ENCODE peak calls at places on chromosomes 16 and 17, in five cellular contexts. D is AG10803; Z is bronchial epithelial cell; T is CD8-positive, alpha-beta T cell; U is MCF 10A. G is an unnamed sample.

GRCh38 chr17:60161598-60162330 is 12.0 kb downstream of the CA4 start:
- DNase-seq in D (no peak), Z (no peak), T (no peak), U (no peak), G (no peak)

GRCh38 chr16:2835638-2836493 is 5.8 kb downstream of the ZG16B start:
- DNase-seq in D (peak; percentile 100), Z (peak; percentile 97), T (no peak), U (peak; percentile 97), G (no peak)

GRCh38 chr16:8675183-8676159 is 1.1 kb downstream of the ABAT start:
- DNase-seq in D (no peak), Z (peak; percentile 5), T (peak; percentile 54), U (no peak), G (no peak)

GRCh38 chr16:67543582-67543981 is 15.0 kb downstream of the RIPOR1 start:
- DNase-seq in D (no peak), Z (no peak), T (no peak), U (no peak), G (no peak)

GRCh38 chr16:79278506-79278905 is 322.0 kb downstream of the MAF start:
- DNase-seq in D (no peak), Z (no peak), T (peak; percentile 47), U (no peak), G (no peak)

GRCh38 chr16:47359478-47359877 is 101.4 kb downstream of the ITFG1 start:
- DNase-seq in D (no peak), Z (no peak), T (no peak), U (peak; percentile 3), G (no peak)

GRCh38 chr16:21625026-21625425 is 25.6 kb downstream of the METTL9 start:
- DNase-seq in D (no peak), Z (no peak), T (no peak), U (no peak), G (no peak)

GRCh38 chr16:47299587-47299986 is 155.8 kb upstream of the NETO2 start:
- DNase-seq in D (no peak), Z (no peak), T (no peak), U (no peak), G (no peak)

GRCh38 chr16:73126453-73126853 is 78.5 kb upstream of the ZFHX3 start:
- DNase-seq in D (peak; percentile 88), Z (peak; percentile 72), T (no peak), U (peak; percentile 93), G (no peak)

GRCh38 chr16:27366687-27367462 is 35.1 kb upstream of the IL21R start:
- DNase-seq in D (no peak), Z (peak; percentile 12), T (no peak), U (no peak), G (no peak)

GRCh38 chr16:80197790-80198201 is 343.0 kb upstream of the DYNLRB2 start:
- DNase-seq in D (peak; percentile 91), Z (peak; percentile 98), T (no peak), U (peak; percentile 84), G (no peak)

GRCh38 chr17:80970762-80971703 is 20.6 kb upstream of the CHMP6 start:
- DNase-seq in D (no peak), Z (no peak), T (no peak), U (no peak), G (no peak)

GRCh38 chr16:69143116-69143515 is 10.7 kb downstream of the UTP4 start:
- DNase-seq in D (no peak), Z (no peak), T (no peak), U (no peak), G (no peak)

GRCh38 chr17:64781394-64781793 is 119.3 kb upstream of the SMURF2 start:
- DNase-seq in D (no peak), Z (peak; percentile 29), T (peak; percentile 51), U (peak; percentile 37), G (no peak)

GRCh38 chr17:4074831-4075495 is 67.9 kb downstream of the ZZEF1 start:
- DNase-seq in D (peak; percentile 36), Z (peak; percentile 54), T (no peak), U (peak; percentile 71), G (no peak)

GRCh38 chr17:19583871-19584270 is 50.2 kb downstream of the SLC47A1 start:
- DNase-seq in D (no peak), Z (no peak), T (no peak), U (no peak), G (no peak)

GRCh38 chr16:19114359-19115147 is 789 bp downstream of the ITPRIPL2 start:
- DNase-seq in D (peak; percentile 61), Z (peak; percentile 15), T (no peak), U (peak; percentile 65), G (peak; percentile 85)

GRCh38 chr17:1966274-1967086 is 58.7 kb downstream of the RTN4RL1 start:
- DNase-seq in D (peak; percentile 15), Z (no peak), T (no peak), U (no peak), G (no peak)

GRCh38 chr16:85642762-85643281 is 29.7 kb downstream of the GSE1 start:
- DNase-seq in D (no peak), Z (no peak), T (no peak), U (no peak), G (no peak)

GRCh38 chr16:67161595-67162058 is 1.9 kb downstream of the FBXL8 start:
- DNase-seq in D (no peak), Z (no peak), T (no peak), U (no peak), G (no peak)

GRCh38 chr16:25996052-25996451 is 304.3 kb downstream of the HS3ST4 start:
- DNase-seq in D (no peak), Z (no peak), T (no peak), U (no peak), G (no peak)

GRCh38 chr16:19926449-19927390 is 42.1 kb upstream of the GPRC5B start:
- DNase-seq in D (peak; percentile 56), Z (peak; percentile 44), T (no peak), U (peak; percentile 52), G (peak; percentile 30)

GRCh38 chr16:49556252-49557069 is 182.9 kb downstream of the C16orf78 start:
- DNase-seq in D (peak; percentile 7), Z (peak; percentile 4), T (no peak), U (no peak), G (no peak)

GRCh38 chr16:88491560-88492310 is 38.7 kb downstream of the ZFPM1 start:
- DNase-seq in D (no peak), Z (no peak), T (no peak), U (no peak), G (no peak)

GRCh38 chr17:8075574-8076342 is 11.8 kb downstream of the ALOX12B start:
- DNase-seq in D (no peak), Z (no peak), T (no peak), U (no peak), G (no peak)

GRCh38 chr17:73813201-73813600 is 169.0 kb upstream of the SDK2 start:
- DNase-seq in D (no peak), Z (no peak), T (no peak), U (no peak), G (no peak)

GRCh38 chr17:63676540-63676933 is 23.4 kb downstream of the LIMD2 start:
- DNase-seq in D (no peak), Z (no peak), T (no peak), U (no peak), G (no peak)

DNA sequence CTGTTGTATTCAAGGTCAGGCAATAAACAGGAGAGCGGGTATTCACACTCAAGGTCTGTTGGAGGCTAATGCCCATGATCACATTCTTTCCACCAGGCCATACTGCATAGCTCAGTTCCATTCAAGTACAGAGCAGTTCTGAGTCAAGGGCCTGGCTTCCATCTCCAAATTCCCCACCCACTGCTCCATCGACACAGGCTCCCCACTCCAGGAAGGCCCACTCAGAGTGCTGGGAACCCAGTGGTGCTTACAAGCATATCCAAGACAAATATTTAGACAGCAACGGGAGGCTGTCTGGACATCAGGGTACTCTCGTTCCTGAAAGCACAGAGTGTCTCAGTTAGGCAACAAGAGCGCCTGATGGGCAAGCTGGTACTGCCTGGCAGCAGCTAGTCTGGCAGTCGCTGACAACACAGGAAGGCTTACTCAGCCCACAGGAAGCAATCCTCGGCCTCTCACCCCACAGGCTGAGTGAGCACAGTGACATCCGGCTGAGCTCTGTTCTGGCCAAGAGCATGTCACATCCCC is 40.9 kb downstream of the RFFL start:
- DNase-seq in D (peak; percentile 78), Z (peak; percentile 90), T (peak; percentile 74), U (peak; percentile 79), G (peak; percentile 93)
- TF ChIP-seq CTCF in D (peak; percentile 27), Z (no peak), T (no peak), U (no peak), G (peak; percentile 53)

GRCh38 chr17:77606865-77607210 is 351.7 kb upstream of the TNRC6C start:
- DNase-seq in D (no peak), Z (no peak), T (no peak), U (no peak), G (no peak)
- TF ChIP-seq CTCF in D (peak; percentile 17), Z (no peak), T (no peak), U (no peak), G (peak; percentile 12)

GRCh38 chr16:30972872-30973271 is 12.1 kb upstream of the HSD3B7 start:
- DNase-seq in D (no peak), Z (no peak), T (no peak), U (no peak), G (no peak)
- TF ChIP-seq CTCF in D (peak; percentile 12), Z (no peak), T (no peak), U (no peak), G (peak; percentile 21)

GRCh38 chr17:44081681-44082080 is 11.1 kb downstream of the G6PC3 start:
- DNase-seq in D (peak; percentile 66), Z (no peak), T (no peak), U (no peak), G (no peak)

GRCh38 chr17:44082206-44082605 is 11.7 kb downstream of the G6PC3 start:
- DNase-seq in D (no peak), Z (no peak), T (no peak), U (no peak), G (no peak)

GRCh38 chr17:44084131-44084538 is 13.6 kb downstream of the G6PC3 start:
- DNase-seq in D (no peak), Z (no peak), T (peak; percentile 32), U (peak; percentile 32), G (no peak)

GRCh38 chr17:44084921-44085320 is 14.4 kb downstream of the G6PC3 start:
- DNase-seq in D (no peak), Z (no peak), T (no peak), U (no peak), G (no peak)

GRCh38 chr17:44083250-44083849 is 12.8 kb downstream of the G6PC3 start:
- DNase-seq in D (no peak), Z (peak; percentile 47), T (no peak), U (peak; percentile 69), G (no peak)
- TF ChIP-seq CTCF in D (peak; percentile 22), Z (peak; percentile 63), T (no peak), U (peak; percentile 45), G (peak; percentile 10)